ENCODE peak calls at places on chromosomes 7 and 10, in ten cellular contexts. K is BJ; U is heart left ventricle; I is PC-9; Z is stimulated activated CD4-positive, alpha-beta T cell treated with anti-CD3 and anti-CD28 coated beads, Interleukin-4, amount 100 ng/mL, for 4 hours; E is iris pigment epithelial cell; A is anterior cingulate cortex; M is colonic mucosa; X is fibroblast of lung; F is NCI-H1105. G is an unnamed sample.

GRCh38 chr7:24732646-24733413 is 24.4 kb downstream of the GSDME start:
- DNase-seq in K (peak; percentile 54), U (no peak), I (peak; percentile 43), Z (no peak), E (peak; percentile 81), A (no peak), M (no peak), X (peak; percentile 66), F (no peak), G (no peak)

GRCh38 chr10:133378251-133379096 is 588 bp upstream of the PAOX start:
- DNase-seq in K (no peak), U (peak; percentile 73), I (peak; percentile 37), Z (peak; percentile 51), E (peak; percentile 53), A (peak; percentile 65), M (peak; percentile 83), X (peak; percentile 31), F (peak; percentile 21), G (peak; percentile 84)

GRCh38 chr10:84424731-84425165 is 96.4 kb downstream of the CCSER2 start:
- DNase-seq in K (peak; percentile 96), U (peak; percentile 92), I (peak; percentile 81), Z (no peak), E (peak; percentile 98), A (peak; percentile 63), M (peak; percentile 85), X (peak; percentile 97), F (no peak), G (peak; percentile 79)

GRCh38 chr10:71234970-71235681 is 22.8 kb downstream of the UNC5B start:
- DNase-seq in K (peak; percentile 68), U (peak; percentile 86), I (no peak), Z (no peak), E (peak; percentile 58), A (no peak), M (no peak), X (peak; percentile 71), F (no peak), G (peak; percentile 41)

GRCh38 chr10:91556691-91557529 is 76.0 kb downstream of the PPP1R3C start:
- DNase-seq in K (no peak), U (no peak), I (no peak), Z (no peak), E (peak; percentile 40), A (no peak), M (peak; percentile 37), X (peak; percentile 34), F (no peak), G (peak; percentile 86)

GRCh38 chr10:119340893-119341235 is 133.5 kb downstream of the GRK5 start:
- DNase-seq in K (no peak), U (no peak), I (no peak), Z (no peak), E (no peak), A (no peak), M (no peak), X (no peak), F (no peak), G (no peak)

GRCh38 chr10:113005380-113005779 is 55.3 kb downstream of the TCF7L2 start:
- DNase-seq in K (no peak), U (no peak), I (no peak), Z (no peak), E (no peak), A (no peak), M (no peak), X (no peak), F (no peak), G (no peak)

GRCh38 chr10:125105856-125106255 is 54.5 kb downstream of the CTBP2 start:
- DNase-seq in K (no peak), U (no peak), I (no peak), Z (no peak), E (no peak), A (no peak), M (no peak), X (no peak), F (no peak), G (no peak)

GRCh38 chr10:51109821-51110533 is 35.7 kb downstream of the PRKG1 start:
- DNase-seq in K (no peak), U (no peak), I (no peak), Z (no peak), E (peak; percentile 71), A (no peak), M (no peak), X (peak; percentile 71), F (no peak), G (no peak)

GRCh38 chr7:134870156-134870555 is 90.7 kb downstream of the CALD1 start:
- DNase-seq in K (no peak), U (no peak), I (no peak), Z (no peak), E (no peak), A (no peak), M (no peak), X (no peak), F (no peak), G (no peak)

GRCh38 chr7:32301427-32301826 is 188.8 kb downstream of the LSM5 start:
- DNase-seq in K (no peak), U (no peak), I (no peak), Z (no peak), E (no peak), A (no peak), M (no peak), X (no peak), F (no peak), G (no peak)

GRCh38 chr7:151611041-151611440 is 91.3 kb upstream of the RHEB start:
- DNase-seq in K (no peak), U (no peak), I (no peak), Z (no peak), E (no peak), A (no peak), M (no peak), X (no peak), F (no peak), G (no peak)

GRCh38 chr10:106044511-106044910 is 1120.0 kb downstream of the SORCS1 start:
- DNase-seq in K (no peak), U (no peak), I (no peak), Z (no peak), E (no peak), A (no peak), M (no peak), X (no peak), F (no peak), G (no peak)

GRCh38 chr10:114100848-114101741 is 57.4 kb downstream of the ADRB1 start:
- DNase-seq in K (no peak), U (peak; percentile 61), I (peak; percentile 14), Z (no peak), E (peak; percentile 58), A (no peak), M (peak; percentile 42), X (peak; percentile 26), F (peak; percentile 13), G (no peak)

GRCh38 chr7:98399462-98399861 is 1.4 kb downstream of the BAIAP2L1 start:
- DNase-seq in K (no peak), U (no peak), I (no peak), Z (no peak), E (peak; percentile 66), A (no peak), M (no peak), X (no peak), F (no peak), G (no peak)

GRCh38 chr7:30453859-30454258 is 24.7 kb downstream of the NOD1 start:
- DNase-seq in K (no peak), U (no peak), I (no peak), Z (no peak), E (no peak), A (no peak), M (no peak), X (no peak), F (no peak), G (no peak)

GRCh38 chr10:110812583-110812982 is 59.1 kb upstream of the PDCD4 start:
- DNase-seq in K (no peak), U (no peak), I (no peak), Z (no peak), E (no peak), A (no peak), M (no peak), X (no peak), F (no peak), G (no peak)

GRCh38 chr10:792792-793100 is 103.3 kb upstream of the DIP2C start:
- DNase-seq in K (no peak), U (no peak), I (no peak), Z (no peak), E (no peak), A (no peak), M (no peak), X (peak; percentile 89), F (no peak), G (no peak)

GRCh38 chr7:69738396-69738889 is 140.2 kb downstream of the AUTS2 start:
- DNase-seq in K (no peak), U (no peak), I (no peak), Z (no peak), E (no peak), A (no peak), M (no peak), X (peak; percentile 6), F (no peak), G (no peak)

GRCh38 chr7:18667466-18667865 is 171.9 kb downstream of the HDAC9 start:
- DNase-seq in K (peak; percentile 29), U (no peak), I (no peak), Z (no peak), E (peak; percentile 80), A (no peak), M (no peak), X (peak; percentile 65), F (no peak), G (no peak)

GRCh38 chr10:108039821-108040584 is 875.5 kb upstream of the SORCS1 start:
- DNase-seq in K (no peak), U (no peak), I (no peak), Z (no peak), E (no peak), A (no peak), M (no peak), X (no peak), F (no peak), G (no peak)

GRCh38 chr7:117250801-117251200 is 72.1 kb downstream of the WNT2 start:
- DNase-seq in K (no peak), U (no peak), I (no peak), Z (no peak), E (no peak), A (no peak), M (no peak), X (no peak), F (no peak), G (no peak)

GRCh38 chr10:125057158-125058001 is 103.0 kb downstream of the CTBP2 start:
- DNase-seq in K (peak; percentile 90), U (peak; percentile 70), I (no peak), Z (no peak), E (peak; percentile 94), A (peak; percentile 85), M (peak; percentile 58), X (peak; percentile 99), F (no peak), G (peak; percentile 69)

GRCh38 chr7:38411404-38411803 is 138.0 kb upstream of the TARP start:
- DNase-seq in K (no peak), U (no peak), I (no peak), Z (no peak), E (peak; percentile 19), A (no peak), M (no peak), X (no peak), F (no peak), G (no peak)

GRCh38 chr7:121872831-121873764 is at the start of gene PTPRZ1:
- DNase-seq in K (no peak), U (no peak), I (peak; percentile 25), Z (no peak), E (peak; percentile 31), A (peak; percentile 25), M (peak; percentile 21), X (peak; percentile 12), F (peak; percentile 35), G (no peak)

GRCh38 chr7:155300641-155301452 is 3.2 kb downstream of the INSIG1 start:
- DNase-seq in K (no peak), U (no peak), I (no peak), Z (no peak), E (no peak), A (no peak), M (peak; percentile 33), X (no peak), F (no peak), G (no peak)

GRCh38 chr10:114282526-114282925 is 43.5 kb downstream of the VWA2 start:
- DNase-seq in K (no peak), U (no peak), I (no peak), Z (no peak), E (no peak), A (no peak), M (no peak), X (no peak), F (no peak), G (no peak)

GRCh38 chr7:13293264-13294002 is 606.0 kb downstream of the ARL4A start:
- DNase-seq in K (no peak), U (no peak), I (no peak), Z (no peak), E (no peak), A (no peak), M (no peak), X (no peak), F (no peak), G (no peak)

G was measured in mucosa of gallbladder.